ENCODE peak calls at places on chromosomes 6 and 20, in eight cellular contexts. Q is IMR-90, I is A549, D is colonic mucosa, H is lung, P is astrocyte of the spinal cord, Y is pancreas, C is ascending aorta. T is an unnamed sample.

GRCh38 chr20:49989234-49990065 is 6.7 kb downstream of the SNAI1 start:
- DNase-seq in I (no peak), D (no peak), Y (no peak), C (peak), P (peak), Q (peak), H (no peak), T (no peak)

GRCh38 chr6:131954775-131955107 is 3.6 kb upstream of the CCN2 start:
- DNase-seq in Y (no peak), D (peak), C (peak), P (peak), H (peak), I (peak), Q (peak), T (peak)

GRCh38 chr6:133833905-133834304 is 55.0 kb upstream of the TCF21 start:
- DNase-seq in Q (no peak), P (no peak), H (no peak), I (no peak), Y (no peak), C (no peak), D (no peak), T (no peak)

GRCh38 chr6:32627831-32628230 is 9.4 kb upstream of the HLA-DQA1 start:
- DNase-seq in Y (no peak), P (peak), C (peak), Q (peak), I (no peak), D (no peak), H (no peak), T (no peak)

GRCh38 chr20:50872562-50873288 is 58.5 kb downstream of the ADNP start:
- DNase-seq in H (no peak), I (no peak), P (no peak), Y (no peak), C (no peak), Q (no peak), D (no peak), T (no peak)

GRCh38 chr6:135537782-135538301 is 40.3 kb upstream of the AHI1 start:
- DNase-seq in H (no peak), Y (no peak), Q (peak), C (no peak), I (no peak), D (no peak), P (peak), T (no peak)

GRCh38 chr20:49460916-49461315 is 21.6 kb downstream of the KCNB1 start:
- DNase-seq in Q (no peak), I (no peak), H (peak), P (peak), D (no peak), C (no peak), Y (no peak), T (no peak)

GRCh38 chr20:23049201-23049932 is at the start of gene THBD:
- DNase-seq in D (peak), H (peak), C (peak), Y (peak), Q (peak), P (peak), I (peak), T (no peak)

GRCh38 chr6:161422710-161423109 is 148.8 kb upstream of the AGPAT4 start:
- DNase-seq in I (no peak), C (no peak), P (no peak), H (no peak), D (no peak), Q (peak), Y (no peak), T (no peak)

GRCh38 chr6:164911873-164912580 is 397.4 kb downstream of the C6orf118 start:
- DNase-seq in P (no peak), C (no peak), Q (no peak), I (no peak), H (no peak), Y (no peak), D (no peak), T (no peak)

DNA sequence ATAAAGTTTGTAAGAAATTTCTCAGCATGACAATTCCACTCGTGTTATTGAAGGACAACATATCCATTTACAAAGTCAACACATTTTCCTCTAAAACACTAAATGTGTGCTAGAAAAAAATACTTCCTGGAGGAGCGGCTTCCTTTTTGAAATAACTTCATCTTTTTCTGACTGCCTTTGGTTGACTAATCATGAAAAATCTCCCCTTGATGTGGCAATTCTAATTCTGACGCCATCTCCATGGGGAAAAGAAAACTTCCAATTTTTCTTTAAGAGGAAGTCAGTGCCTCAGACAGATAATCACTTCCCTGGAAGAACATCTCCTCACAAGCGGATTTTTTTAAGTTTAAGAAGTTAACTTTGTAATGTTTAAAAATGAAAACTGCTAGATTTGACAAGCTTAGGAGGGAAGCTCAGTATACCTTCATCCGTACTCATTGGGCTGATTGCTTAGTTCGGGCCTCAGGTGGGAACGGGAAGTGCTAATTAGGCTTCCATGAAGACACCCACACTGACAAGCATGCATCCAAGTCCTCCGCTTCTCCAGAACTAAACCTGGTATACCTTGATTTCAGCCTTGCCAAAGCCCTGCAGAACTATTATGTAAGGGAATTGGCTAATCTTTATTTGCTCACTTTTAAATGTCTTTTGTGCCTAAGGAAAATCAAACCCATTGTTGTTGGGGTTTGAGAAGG is 35.1 kb upstream of the DUSP22 start:
- DNase-seq in C (no peak), Y (no peak), I (no peak), Q (peak), D (no peak), P (peak), H (no peak), T (no peak)
- TF ChIP-seq CTCF in C (no peak), Y (no peak), I (no peak), Q (no peak), D (no peak), P (peak), H (no peak), T (no peak)

DNA sequence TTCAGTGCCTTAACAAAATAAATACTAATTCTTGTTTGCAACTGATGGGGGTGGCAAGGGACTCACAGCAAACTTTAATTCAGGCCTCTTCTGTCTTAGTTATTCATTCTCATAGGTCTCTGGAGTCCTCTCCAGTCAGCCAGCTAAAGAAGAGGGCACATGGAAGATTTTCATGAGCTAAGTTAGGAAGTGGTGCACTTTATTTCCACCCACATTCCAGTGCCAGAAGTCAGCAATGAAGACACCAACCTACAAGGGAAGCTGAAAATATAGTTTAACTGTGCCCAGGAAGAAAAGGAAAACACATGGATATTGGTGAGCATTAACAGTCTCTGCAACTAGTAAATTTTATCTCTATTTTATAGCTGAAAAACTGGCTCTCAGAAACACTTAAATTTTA is 16.7 kb upstream of the IRAK1BP1 start:
- DNase-seq in Y (no peak), I (no peak), Q (no peak), D (no peak), P (no peak), H (no peak), C (no peak), T (no peak)
- TF ChIP-seq CTCF in Y (no peak), I (no peak), Q (no peak), D (no peak), P (no peak), H (no peak), C (no peak), T (no peak)

DNA sequence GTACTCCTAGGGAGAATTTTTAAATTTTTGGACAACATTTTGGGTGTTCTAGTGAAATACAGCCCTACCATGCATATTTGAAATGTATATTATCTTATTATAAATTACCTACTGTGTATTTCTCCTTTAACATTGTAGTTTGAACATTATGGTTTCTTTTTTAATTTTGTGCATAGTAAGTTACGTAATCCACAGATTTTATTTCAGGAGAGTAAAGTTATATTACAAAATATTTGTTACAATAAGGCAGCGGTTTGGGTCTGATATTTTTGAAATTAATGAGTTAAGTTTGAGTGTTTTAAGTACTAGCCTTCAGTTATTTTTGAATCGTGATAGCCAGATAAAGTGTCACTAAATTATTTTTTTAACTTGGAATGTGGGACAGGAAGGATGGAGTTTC is 7.3 kb upstream of the SOX4 start:
- DNase-seq in Q (no peak), P (no peak), C (no peak), I (no peak), D (no peak), Y (no peak), H (no peak), T (no peak)
- TF ChIP-seq CTCF in Q (no peak), P (no peak), C (no peak), I (no peak), D (no peak), Y (no peak), H (no peak), T (no peak)

GRCh38 chr6:49457771-49458170 is 5.3 kb downstream of the MMUT start:
- DNase-seq in P (peak), I (no peak), Y (no peak), H (no peak), D (no peak), Q (peak), C (no peak), T (no peak)

GRCh38 chr6:49454787-49455709 is 8.0 kb downstream of the MMUT start:
- DNase-seq in H (no peak), D (no peak), P (no peak), I (no peak), Q (no peak), Y (no peak), C (no peak), T (no peak)

DNA sequence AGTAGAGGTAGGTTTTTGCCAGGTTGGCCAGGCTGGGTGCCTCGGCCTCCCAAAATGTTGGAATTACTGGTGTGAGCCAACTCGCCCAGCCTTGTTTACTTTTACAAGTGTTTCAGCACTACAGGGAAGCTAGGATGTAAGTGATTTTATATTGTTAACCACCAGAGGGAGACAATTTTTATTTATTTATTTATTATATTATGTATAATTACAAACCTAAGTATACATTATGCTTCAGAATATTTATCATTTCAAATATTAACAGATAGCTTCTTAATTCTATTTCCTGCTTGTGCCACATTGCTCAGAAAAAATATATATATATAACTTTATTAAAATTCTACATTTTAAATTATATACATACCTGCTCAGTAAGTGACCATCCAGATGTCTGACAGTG is 9.8 kb downstream of the MMUT start:
- DNase-seq in D (no peak), I (no peak), C (no peak), Y (no peak), H (no peak), Q (no peak), P (peak), T (no peak)
- TF ChIP-seq CTCF in D (no peak), I (peak), C (no peak), Y (no peak), H (no peak), Q (peak), P (peak), T (peak)

GRCh38 chr6:53103993-53104675 is 38.9 kb downstream of the FBXO9 start:
- DNase-seq in P (peak), H (no peak), I (no peak), Y (no peak), Q (no peak), D (no peak), C (no peak), T (no peak)
- TF ChIP-seq CTCF in P (peak), H (no peak), I (peak), Y (no peak), Q (no peak), D (no peak), C (no peak), T (no peak)

T was measured in mesothelial cell of epicardium.